ENCODE peak calls at places on chromosomes 13 and 19, in five cellular contexts. One of them, this sample, is unnamed.

GRCh38 chr19:771332-771785 is 20.4 kb downstream of the MISP start:
- DNase-seq in K562: peak
- DNase-seq in GM12878: no peak
- DNase-seq in H1: no peak
- DNase-seq in HepG2: peak
- DNase-seq in this sample: peak

GRCh38 chr13:110341445-110342247 is 34.6 kb downstream of the COL4A2 start:
- DNase-seq in K562: no peak
- DNase-seq in GM12878: no peak
- DNase-seq in H1: no peak
- DNase-seq in HepG2: no peak
- DNase-seq in this sample: peak

GRCh38 chr13:57832187-57832586 is 200.6 kb downstream of the PCDH17 start:
- DNase-seq in K562: no peak
- DNase-seq in GM12878: no peak
- DNase-seq in H1: no peak
- DNase-seq in HepG2: no peak
- DNase-seq in this sample: no peak

GRCh38 chr13:51818771-51819511 is 15.0 kb upstream of the DHRS12 start:
- DNase-seq in K562: no peak
- DNase-seq in GM12878: no peak
- DNase-seq in H1: no peak
- DNase-seq in HepG2: no peak
- DNase-seq in this sample: no peak

GRCh38 chr13:31978021-31978420 is 53.6 kb upstream of the FRY start:
- DNase-seq in K562: no peak
- DNase-seq in GM12878: no peak
- DNase-seq in H1: no peak
- DNase-seq in HepG2: no peak
- DNase-seq in this sample: no peak

GRCh38 chr13:99955747-99956472 is 15.7 kb downstream of the ZIC5 start:
- DNase-seq in K562: no peak
- DNase-seq in GM12878: no peak
- DNase-seq in H1: no peak
- DNase-seq in HepG2: no peak
- DNase-seq in this sample: no peak

GRCh38 chr13:113567681-113568080 is 16.9 kb upstream of the TFDP1 start:
- DNase-seq in K562: no peak
- DNase-seq in GM12878: no peak
- DNase-seq in H1: no peak
- DNase-seq in HepG2: no peak
- DNase-seq in this sample: no peak

GRCh38 chr19:38975214-38975860 is at the start of gene FBXO17:
- DNase-seq in K562: peak
- DNase-seq in GM12878: no peak
- DNase-seq in H1: no peak
- DNase-seq in HepG2: peak
- DNase-seq in this sample: peak

GRCh38 chr13:57557979-57558529 is 73.5 kb upstream of the PCDH17 start:
- DNase-seq in K562: no peak
- DNase-seq in GM12878: no peak
- DNase-seq in H1: no peak
- DNase-seq in HepG2: peak
- DNase-seq in this sample: peak

GRCh38 chr19:48147597-48148175 is 22.5 kb downstream of the LIG1 start:
- DNase-seq in K562: no peak
- DNase-seq in GM12878: no peak
- DNase-seq in H1: no peak
- DNase-seq in HepG2: no peak
- DNase-seq in this sample: no peak

GRCh38 chr19:4012975-4013634 is 5.6 kb downstream of the PIAS4 start:
- DNase-seq in K562: no peak
- DNase-seq in GM12878: no peak
- DNase-seq in H1: no peak
- DNase-seq in HepG2: no peak
- DNase-seq in this sample: peak

GRCh38 chr13:65600702-65601101 is 1629.4 kb downstream of the PCDH9 start:
- DNase-seq in K562: no peak
- DNase-seq in GM12878: no peak
- DNase-seq in H1: no peak
- DNase-seq in HepG2: no peak
- DNase-seq in this sample: no peak

GRCh38 chr19:48695743-48696352 is at the start of gene FUT2:
- DNase-seq in K562: no peak
- DNase-seq in GM12878: no peak
- DNase-seq in H1: no peak
- DNase-seq in HepG2: no peak
- DNase-seq in this sample: no peak

GRCh38 chr13:111532111-111532510 is 211.7 kb downstream of the TEX29 start:
- DNase-seq in K562: no peak
- DNase-seq in GM12878: no peak
- DNase-seq in H1: peak
- DNase-seq in HepG2: no peak
- DNase-seq in this sample: no peak

GRCh38 chr13:48532146-48532472 is 771 bp downstream of the RCBTB2 start:
- DNase-seq in K562: no peak
- DNase-seq in GM12878: peak
- DNase-seq in H1: no peak
- DNase-seq in HepG2: no peak
- DNase-seq in this sample: no peak

GRCh38 chr19:20066861-20067260 is 10.9 kb upstream of the ZNF90 start:
- DNase-seq in K562: no peak
- DNase-seq in GM12878: no peak
- DNase-seq in H1: no peak
- DNase-seq in HepG2: no peak
- DNase-seq in this sample: no peak

GRCh38 chr19:38564981-38565685 is 52.6 kb downstream of the MAP4K1 start:
- DNase-seq in K562: no peak
- DNase-seq in GM12878: no peak
- DNase-seq in H1: no peak
- DNase-seq in HepG2: no peak
- DNase-seq in this sample: peak

GRCh38 chr13:48038763-48039162 is 1.2 kb downstream of the NUDT15 start:
- DNase-seq in K562: no peak
- DNase-seq in GM12878: no peak
- DNase-seq in H1: no peak
- DNase-seq in HepG2: no peak
- DNase-seq in this sample: peak

GRCh38 chr13:113669231-113669870 is 2.3 kb downstream of the GRK1 start:
- DNase-seq in K562: no peak
- DNase-seq in GM12878: no peak
- DNase-seq in H1: no peak
- DNase-seq in HepG2: no peak
- DNase-seq in this sample: no peak

DNA sequence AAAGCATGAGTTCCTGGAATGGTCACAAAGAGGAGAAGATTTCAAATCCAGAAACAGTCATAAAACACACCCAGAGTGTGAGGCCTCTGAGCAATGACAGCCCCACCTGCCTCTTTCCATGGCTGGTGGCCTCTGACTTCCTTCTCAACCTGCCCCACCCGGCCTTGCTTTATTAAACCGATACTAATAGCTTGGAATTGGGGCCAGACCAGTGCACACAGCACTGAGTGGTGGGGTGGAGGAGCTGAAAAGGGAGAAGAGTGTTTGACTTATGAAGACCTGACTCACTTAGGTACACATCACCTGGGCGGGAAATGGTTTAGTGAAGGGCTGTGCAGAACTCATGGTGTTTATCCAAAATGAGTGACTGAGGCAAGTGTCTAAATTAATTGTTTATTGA is 20.7 kb upstream of the CEACAM6 start:
- DNase-seq in K562: no peak
- DNase-seq in GM12878: no peak
- DNase-seq in H1: no peak
- DNase-seq in HepG2: no peak
- DNase-seq in this sample: no peak
- TF ChIP-seq YY1 in K562: no peak
- TF ChIP-seq YY1 in GM12878: no peak
- TF ChIP-seq YY1 in H1: no peak
- TF ChIP-seq YY1 in HepG2: no peak
- TF ChIP-seq YY1 in this sample: no peak

GRCh38 chr13:75870397-75870801 is 234.3 kb downstream of the LMO7 start:
- DNase-seq in K562: peak
- DNase-seq in GM12878: no peak
- DNase-seq in H1: no peak
- DNase-seq in HepG2: no peak
- DNase-seq in this sample: peak
- TF ChIP-seq GABPA in K562: no peak
- TF ChIP-seq GABPA in GM12878: no peak
- TF ChIP-seq GABPA in H1: no peak
- TF ChIP-seq GABPA in HepG2: no peak
- TF ChIP-seq GABPA in this sample: no peak

GRCh38 chr13:50334944-50335343 is 319.7 kb downstream of the KCNRG start:
- DNase-seq in K562: peak
- DNase-seq in GM12878: no peak
- DNase-seq in H1: no peak
- DNase-seq in HepG2: peak
- DNase-seq in this sample: no peak

GRCh38 chr13:50339291-50339690 is 324.0 kb downstream of the KCNRG start:
- DNase-seq in K562: no peak
- DNase-seq in GM12878: no peak
- DNase-seq in H1: no peak
- DNase-seq in HepG2: no peak
- DNase-seq in this sample: no peak

GRCh38 chr13:50340146-50340545 is 324.9 kb downstream of the KCNRG start:
- DNase-seq in K562: no peak
- DNase-seq in GM12878: no peak
- DNase-seq in H1: no peak
- DNase-seq in HepG2: no peak
- DNase-seq in this sample: no peak

GRCh38 chr13:50334092-50334778 is 319.0 kb downstream of the KCNRG start:
- DNase-seq in K562: no peak
- DNase-seq in GM12878: no peak
- DNase-seq in H1: no peak
- DNase-seq in HepG2: no peak
- DNase-seq in this sample: no peak
- TF ChIP-seq YY1 in K562: no peak
- TF ChIP-seq YY1 in GM12878: no peak
- TF ChIP-seq YY1 in H1: no peak
- TF ChIP-seq YY1 in HepG2: no peak
- TF ChIP-seq YY1 in this sample: no peak

GRCh38 chr13:43546821-43547220 is 240.0 kb downstream of the ENOX1 start:
- DNase-seq in K562: no peak
- DNase-seq in GM12878: no peak
- DNase-seq in H1: no peak
- DNase-seq in HepG2: no peak
- DNase-seq in this sample: no peak

GRCh38 chr13:43545317-43545874 is 241.4 kb downstream of the ENOX1 start:
- DNase-seq in K562: no peak
- DNase-seq in GM12878: no peak
- DNase-seq in H1: no peak
- DNase-seq in HepG2: no peak
- DNase-seq in this sample: no peak

GRCh38 chr13:43543331-43543730 is 243.4 kb downstream of the ENOX1 start:
- DNase-seq in K562: no peak
- DNase-seq in GM12878: no peak
- DNase-seq in H1: no peak
- DNase-seq in HepG2: no peak
- DNase-seq in this sample: no peak

GRCh38 chr13:43544011-43544410 is 242.8 kb downstream of the ENOX1 start:
- DNase-seq in K562: no peak
- DNase-seq in GM12878: no peak
- DNase-seq in H1: no peak
- DNase-seq in HepG2: no peak
- DNase-seq in this sample: no peak

GRCh38 chr13:43546260-43546659 is 240.5 kb downstream of the ENOX1 start:
- DNase-seq in K562: no peak
- DNase-seq in GM12878: no peak
- DNase-seq in H1: no peak
- DNase-seq in HepG2: no peak
- DNase-seq in this sample: peak
- TF ChIP-seq GABPA in K562: no peak
- TF ChIP-seq GABPA in GM12878: no peak
- TF ChIP-seq GABPA in H1: no peak
- TF ChIP-seq GABPA in HepG2: no peak
- TF ChIP-seq GABPA in this sample: no peak

GRCh38 chr13:84927442-84928169 is 871.6 kb downstream of the SLITRK6 start:
- DNase-seq in K562: no peak
- DNase-seq in GM12878: no peak
- DNase-seq in H1: no peak
- DNase-seq in HepG2: no peak
- DNase-seq in this sample: no peak

GRCh38 chr13:84925443-84925842 is 873.8 kb downstream of the SLITRK6 start:
- DNase-seq in K562: no peak
- DNase-seq in GM12878: no peak
- DNase-seq in H1: no peak
- DNase-seq in HepG2: no peak
- DNase-seq in this sample: no peak
- TF ChIP-seq YY1 in K562: no peak
- TF ChIP-seq YY1 in GM12878: no peak
- TF ChIP-seq YY1 in H1: no peak
- TF ChIP-seq YY1 in HepG2: no peak
- TF ChIP-seq YY1 in this sample: no peak

This sample was measured in SK-N-SH.